ENCODE peak calls at places on chromosomes 2 and 18, in four cellular contexts. N is H9; W is stromal cell of bone marrow; I is activated naive CD4-positive, alpha-beta T cell treated with anti-CD3 and anti-CD28 coated beads, Interleukin-2, amount 50 U/mL, for 16 hours. Y is an unnamed sample.

GRCh38 chr2:231299267-231299666 is 96.2 kb upstream of the B3GNT7 start:
- DNase-seq in N (no peak), W (no peak), I (no peak), Y (no peak)

GRCh38 chr2:9380702-9381628 is 42.4 kb downstream of the ITGB1BP1 start:
- DNase-seq in N (no peak), W (peak; percentile 79), I (no peak), Y (no peak)

GRCh38 chr2:42048318-42049251 is 764 bp downstream of the PKDCC start:
- DNase-seq in N (peak; percentile 46), W (no peak), I (no peak), Y (no peak)

GRCh38 chr18:5466256-5466655 is 77.5 kb downstream of the EPB41L3 start:
- DNase-seq in N (no peak), W (no peak), I (no peak), Y (no peak)

GRCh38 chr18:22684268-22684667 is 248.9 kb upstream of the RBBP8 start:
- DNase-seq in N (no peak), W (no peak), I (no peak), Y (no peak)

GRCh38 chr2:127423476-127423840 is 5.2 kb downstream of the PROC start:
- DNase-seq in N (no peak), W (no peak), I (no peak), Y (no peak)

GRCh38 chr2:120353591-120353898 is 7.6 kb downstream of the INHBB start:
- DNase-seq in N (no peak), W (no peak), I (no peak), Y (no peak)

GRCh38 chr2:230925879-230926765 is 1.1 kb upstream of the GPR55 start:
- DNase-seq in N (peak; percentile 46), W (no peak), I (peak; percentile 69), Y (no peak)

GRCh38 chr18:9737814-9738160 is 29.7 kb downstream of the RAB31 start:
- DNase-seq in N (no peak), W (no peak), I (no peak), Y (peak; percentile 56)

GRCh38 chr2:86392873-86393272 is 48.3 kb upstream of the KDM3A start:
- DNase-seq in N (no peak), W (no peak), I (no peak), Y (no peak)

GRCh38 chr2:177691177-177691576 is 298.6 kb downstream of the AGPS start:
- DNase-seq in N (no peak), W (no peak), I (no peak), Y (no peak)

GRCh38 chr2:133045787-133046186 is 375.8 kb upstream of the LYPD1 start:
- DNase-seq in N (no peak), W (no peak), I (no peak), Y (no peak)

GRCh38 chr18:37176307-37176934 is 347.5 kb downstream of the KIAA1328 start:
- DNase-seq in N (no peak), W (no peak), I (no peak), Y (no peak)

GRCh38 chr18:75183524-75183923 is 25.4 kb downstream of the PTGR3 start:
- DNase-seq in N (no peak), W (no peak), I (no peak), Y (no peak)

GRCh38 chr2:219059725-219060682 is 717 bp downstream of the IHH start:
- DNase-seq in N (peak; percentile 39), W (no peak), I (peak; percentile 18), Y (peak; percentile 34)

GRCh38 chr2:221449406-221449805 is 122.7 kb downstream of the EPHA4 start:
- DNase-seq in N (no peak), W (no peak), I (no peak), Y (no peak)

Y was measured in glutamatergic neuron.